ENCODE peak calls at places on chromosomes 5 and 9, in nine cellular contexts. K is fibroblast of pulmonary artery, S is heart right ventricle, O is osteocyte, G is HFF-Myc, Y is AG09309, U is glutamatergic neuron, C is BJ, P is neural progenitor cell. X is an unnamed sample.

GRCh38 chr5:43609752-43610151 is 6.8 kb downstream of the NNT start:
- DNase-seq in K (no peak), S (no peak), O (no peak), G (no peak), Y (no peak), U (no peak), C (no peak), P (no peak), X (no peak)

GRCh38 chr9:135456436-135457104 is 23.0 kb upstream of the PPP1R26 start:
- DNase-seq in K (no peak), S (no peak), O (no peak), G (no peak), Y (no peak), U (no peak), C (no peak), P (no peak), X (no peak)

GRCh38 chr9:136467766-136468165 is 15.1 kb downstream of the SEC16A start:
- DNase-seq in K (no peak), S (no peak), O (no peak), G (no peak), Y (no peak), U (no peak), C (no peak), P (no peak), X (no peak)

GRCh38 chr5:168011096-168011495 is 280.3 kb upstream of the WWC1 start:
- DNase-seq in K (no peak), S (no peak), O (no peak), G (no peak), Y (no peak), U (no peak), C (no peak), P (no peak), X (no peak)

GRCh38 chr5:36364473-36364872 is 62.8 kb upstream of the RANBP3L start:
- DNase-seq in K (no peak), S (no peak), O (no peak), G (no peak), Y (no peak), U (no peak), C (no peak), P (no peak), X (no peak)

GRCh38 chr9:136848393-136849037 is 694 bp upstream of the PHPT1 start:
- DNase-seq in K (no peak), S (peak; percentile 57), O (no peak), G (no peak), Y (no peak), U (peak; percentile 73), C (no peak), P (peak; percentile 87), X (peak; percentile 47)

GRCh38 chr5:41122459-41122858 is 51.3 kb upstream of the MROH2B start:
- DNase-seq in K (no peak), S (no peak), O (no peak), G (peak; percentile 2), Y (no peak), U (no peak), C (no peak), P (no peak), X (no peak)

GRCh38 chr5:73812457-73812856 is 186.5 kb downstream of the ARHGEF28 start:
- DNase-seq in K (no peak), S (no peak), O (no peak), G (no peak), Y (no peak), U (no peak), C (no peak), P (no peak), X (no peak)

GRCh38 chr5:139162448-139162847 is 35.7 kb downstream of the SIL1 start:
- DNase-seq in K (no peak), S (no peak), O (no peak), G (no peak), Y (no peak), U (no peak), C (no peak), P (no peak), X (no peak)

GRCh38 chr5:178367351-178368120 is 134.9 kb upstream of the PHYKPL start:
- DNase-seq in K (no peak), S (no peak), O (no peak), G (no peak), Y (no peak), U (peak; percentile 69), C (no peak), P (no peak), X (no peak)

GRCh38 chr5:78795757-78796156 is 147.2 kb upstream of the LHFPL2 start:
- DNase-seq in K (no peak), S (no peak), O (no peak), G (no peak), Y (no peak), U (no peak), C (no peak), P (no peak), X (no peak)

GRCh38 chr5:86463339-86463738 is 154.4 kb upstream of the COX7C start:
- DNase-seq in K (no peak), S (no peak), O (no peak), G (no peak), Y (no peak), U (no peak), C (no peak), P (peak; percentile 13), X (no peak)
- TF ChIP-seq CTCF in K (no peak), S (no peak), O (no peak), G (no peak), Y (no peak), U (no peak), C (no peak), P (peak; percentile 31), X (no peak)

GRCh38 chr5:134113908-134114875 is at the start of gene TCF7:
- DNase-seq in K (peak; percentile 72), S (peak; percentile 56), O (no peak), G (no peak), Y (peak; percentile 23), U (peak; percentile 77), C (no peak), P (peak; percentile 95), X (peak; percentile 67)
- TF ChIP-seq CTCF in K (no peak), S (no peak), O (no peak), G (no peak), Y (no peak), U (no peak), C (no peak), P (no peak), X (no peak)

GRCh38 chr5:9209846-9210547 is 335.9 kb downstream of the SEMA5A start:
- DNase-seq in K (no peak), S (no peak), O (no peak), G (no peak), Y (peak; percentile 43), U (no peak), C (no peak), P (no peak), X (no peak)

GRCh38 chr5:9212605-9213004 is 333.3 kb downstream of the SEMA5A start:
- DNase-seq in K (no peak), S (no peak), O (no peak), G (no peak), Y (no peak), U (no peak), C (no peak), P (no peak), X (no peak)

DNA sequence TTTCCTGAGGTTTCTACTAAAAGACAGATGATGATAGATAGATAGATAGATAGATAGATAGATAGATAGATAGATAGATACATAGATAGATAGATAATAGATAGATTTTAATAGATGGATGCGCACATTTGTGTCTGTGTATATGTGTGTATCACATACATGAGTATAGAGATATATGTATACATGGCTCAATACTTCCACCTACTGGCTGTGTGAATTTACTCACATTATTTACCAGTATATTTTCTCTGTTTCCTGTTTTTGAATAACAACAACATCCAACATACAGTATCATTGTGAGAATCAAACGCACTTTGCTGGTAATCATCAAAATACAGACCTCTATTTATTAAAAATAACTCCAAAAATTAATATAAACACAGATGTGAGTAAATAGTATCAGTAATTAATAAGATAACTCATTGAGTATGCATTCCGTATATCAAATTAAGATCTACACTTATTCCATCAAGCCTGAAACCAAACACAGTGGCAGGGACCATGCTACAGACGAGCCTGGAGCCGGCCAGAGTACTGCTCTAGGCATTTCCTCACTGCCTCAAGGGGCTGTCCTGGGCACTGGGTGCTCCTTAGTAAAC is 338.0 kb downstream of the SEMA5A start:
- DNase-seq in K (peak; percentile 80), S (no peak), O (no peak), G (no peak), Y (no peak), U (no peak), C (no peak), P (peak; percentile 66), X (no peak)
- TF ChIP-seq CTCF in K (peak; percentile 48), S (peak; percentile 37), O (peak; percentile 68), G (peak; percentile 20), Y (peak; percentile 32), U (peak; percentile 61), C (peak; percentile 33), P (peak; percentile 73), X (peak; percentile 82)

DNA sequence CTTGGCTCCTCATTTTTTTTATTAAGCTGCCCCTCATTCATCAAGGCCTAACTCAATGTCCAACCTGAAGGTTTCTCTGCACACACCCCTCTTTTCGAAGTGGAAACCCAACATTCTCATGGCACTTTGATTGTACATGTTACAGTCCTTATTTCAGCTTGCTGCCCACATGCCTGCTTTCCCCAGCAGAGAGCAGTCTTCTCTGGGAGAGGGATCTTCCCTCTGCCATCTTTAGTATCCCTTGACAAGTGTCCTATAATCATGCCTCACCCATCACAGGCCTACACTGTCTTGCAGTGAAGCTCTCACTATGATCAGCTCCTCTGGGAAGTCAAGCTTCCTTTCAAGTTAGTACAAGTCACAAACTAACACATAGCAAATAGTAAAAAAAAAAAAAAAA is 175.1 kb downstream of the ACER2 start:
- DNase-seq in K (no peak), S (no peak), O (no peak), G (no peak), Y (no peak), U (no peak), C (no peak), P (no peak), X (no peak)
- TF ChIP-seq CTCF in K (no peak), S (no peak), O (no peak), G (no peak), Y (no peak), U (no peak), C (no peak), P (no peak), X (no peak)

GRCh38 chr5:93676707-93677106 is 64.7 kb downstream of the POU5F2 start:
- DNase-seq in K (peak; percentile 3), S (no peak), O (no peak), G (no peak), Y (no peak), U (no peak), C (no peak), P (peak; percentile 12), X (no peak)

GRCh38 chr5:93677344-93678021 is 63.9 kb downstream of the POU5F2 start:
- DNase-seq in K (peak; percentile 90), S (peak; percentile 8), O (peak; percentile 89), G (peak; percentile 86), Y (peak; percentile 84), U (peak; percentile 52), C (peak; percentile 88), P (peak; percentile 88), X (peak; percentile 18)

GRCh38 chr5:93675458-93676450 is 65.6 kb downstream of the POU5F2 start:
- DNase-seq in K (no peak), S (no peak), O (no peak), G (no peak), Y (no peak), U (no peak), C (no peak), P (no peak), X (no peak)

GRCh38 chr5:93681432-93681831 is 60.0 kb downstream of the POU5F2 start:
- DNase-seq in K (peak; percentile 25), S (no peak), O (no peak), G (no peak), Y (no peak), U (no peak), C (no peak), P (no peak), X (no peak)
- TF ChIP-seq CTCF in K (peak; percentile 38), S (peak; percentile 7), O (peak; percentile 49), G (peak; percentile 29), Y (no peak), U (peak; percentile 65), C (peak; percentile 23), P (peak; percentile 65), X (peak; percentile 66)